ENCODE peak calls at places on chromosomes 11 and 22, in five cellular contexts. K, V, I, Y and U are unnamed samples. For H3K4me1, the result is how much of the 10 kb centered on the place peaks cover.

GRCh38 chr11:70556884-70557741 is 158.8 kb downstream of the CTTN start:
- DNase-seq in K (no peak), V (no peak), I (no peak), Y (peak), U (no peak)

GRCh38 chr22:34395370-34395769 is 475.1 kb upstream of the LARGE1 start:
- DNase-seq in V (no peak), I (no peak), Y (no peak), K (no peak), U (no peak)

GRCh38 chr22:36201630-36202312 is at the start of gene APOL4:
- DNase-seq in I (no peak), Y (peak), K (peak), V (peak), U (no peak)

GRCh38 chr11:108803781-108804180 is 138.9 kb downstream of the DDX10 start:
- DNase-seq in K (no peak), I (no peak), Y (no peak), V (no peak), U (no peak)

GRCh38 chr11:115420524-115420923 is 83.7 kb downstream of the CADM1 start:
- DNase-seq in K (no peak), I (no peak), V (no peak), Y (no peak), U (no peak)

GRCh38 chr22:45462034-45462655 is 40.5 kb upstream of the FBLN1 start:
- DNase-seq in V (no peak), Y (no peak), K (no peak), I (no peak), U (no peak)

GRCh38 chr22:38034278-38034882 is 22.8 kb upstream of the PICK1 start:
- DNase-seq in I (peak), K (peak), Y (no peak), V (no peak), U (no peak)

GRCh38 chr11:30960387-30960992 is 374.3 kb upstream of the MPPED2 start:
- DNase-seq in I (no peak), K (no peak), Y (no peak), V (no peak), U (no peak)

GRCh38 chr22:24200616-24201212 is 19.4 kb downstream of the SUSD2 start:
- DNase-seq in V (no peak), Y (no peak), I (no peak), K (no peak), U (no peak)

GRCh38 chr11:117175104-117175503 is 3.4 kb upstream of the SIDT2 start:
- DNase-seq in V (no peak), Y (no peak), K (no peak), I (no peak), U (no peak)

GRCh38 chr11:32331098-32331497 is 104.2 kb downstream of the WT1 start:
- DNase-seq in Y (no peak), I (no peak), V (no peak), K (no peak), U (no peak)

GRCh38 chr11:32332990-32333334 is 102.4 kb downstream of the WT1 start:
- DNase-seq in Y (no peak), I (no peak), K (no peak), V (no peak), U (no peak)

GRCh38 chr11:32331792-32332191 is 103.5 kb downstream of the WT1 start:
- DNase-seq in K (no peak), I (no peak), Y (no peak), V (no peak), U (no peak)

GRCh38 chr11:32333335-32333991 is 101.9 kb downstream of the WT1 start:
- DNase-seq in Y (peak), I (peak), K (peak), V (peak), U (no peak)

GRCh38 chr11:32334822-32335221 is 100.5 kb downstream of the WT1 start:
- DNase-seq in I (no peak), Y (no peak), K (no peak), V (no peak), U (no peak)
- TF ChIP-seq CTCF in I (no peak), Y (no peak), K (no peak), V (no peak), U (no peak)

DNA sequence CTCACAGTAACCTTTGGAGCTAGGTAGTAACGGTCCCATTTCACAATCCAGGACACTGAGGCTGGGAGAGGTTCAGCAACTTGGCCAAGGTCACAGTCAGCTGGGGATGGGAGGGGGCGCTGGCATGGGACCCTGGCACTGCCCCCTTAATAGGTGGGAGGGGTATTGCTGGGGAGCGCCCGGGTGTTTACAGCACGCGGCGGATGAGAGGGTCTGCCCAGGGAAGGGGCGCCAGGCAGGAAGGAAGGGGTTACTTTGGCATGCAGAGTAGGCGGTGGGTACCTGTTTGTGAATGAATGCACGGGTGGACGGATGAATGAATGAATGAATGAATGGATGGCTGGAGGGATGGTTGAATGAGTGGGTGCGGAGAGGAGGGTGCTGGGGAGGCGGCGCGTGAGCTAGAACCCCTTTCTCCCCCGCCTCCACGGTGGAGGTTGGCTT is 628 bp upstream of the FLRT1 start:
- DNase-seq in I (no peak), V (no peak), K (no peak), Y (no peak), U (no peak)
- TF ChIP-seq POLR2A in I (no peak), V (no peak), K (no peak), Y (no peak), U (no peak)

GRCh38 chr11:12139144-12139881 is 28.9 kb downstream of the MICAL2 start:
- DNase-seq in V (no peak), K (no peak), I (no peak), Y (no peak), U (no peak)

GRCh38 chr11:12140186-12140938 is 30.0 kb downstream of the MICAL2 start:
- DNase-seq in I (no peak), K (no peak), Y (no peak), V (no peak), U (no peak)

GRCh38 chr11:12137005-12137690 is 26.8 kb downstream of the MICAL2 start:
- DNase-seq in I (no peak), K (no peak), Y (peak), V (no peak), U (no peak)

GRCh38 chr11:12135185-12135584 is 24.8 kb downstream of the MICAL2 start:
- DNase-seq in Y (no peak), V (no peak), I (no peak), K (no peak), U (no peak)

GRCh38 chr11:12137938-12138731 is 27.7 kb downstream of the MICAL2 start:
- DNase-seq in K (no peak), Y (peak), I (no peak), V (no peak), U (no peak)
- H3K4me1 ChIP-seq in K (under half), Y (under half), I (under half), V (half or more), U (half or more)

DNA sequence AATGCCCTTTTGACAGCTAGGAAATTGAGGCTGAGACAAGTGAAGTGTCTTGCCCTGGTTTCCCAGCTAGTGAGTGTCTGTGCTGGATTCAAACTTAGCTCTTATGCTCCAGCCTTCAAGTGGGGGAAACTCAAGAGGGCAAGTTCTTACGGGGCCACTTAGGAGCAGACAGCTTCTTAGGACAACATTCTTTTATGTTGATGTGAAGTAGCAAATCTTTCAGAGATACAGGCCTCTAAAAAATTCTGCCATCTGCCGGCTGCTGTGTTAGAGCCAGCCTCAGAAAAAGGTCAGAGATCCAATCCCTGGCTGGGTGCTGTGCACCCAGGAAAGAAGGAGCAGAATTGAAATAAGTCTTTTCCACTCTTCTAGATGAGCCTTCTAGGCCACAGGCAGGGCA is 26.6 kb downstream of the TIMP3 start:
- DNase-seq in Y (no peak), I (no peak), V (no peak), K (no peak), U (no peak)
- TF ChIP-seq CTCF in Y (no peak), I (no peak), V (no peak), K (no peak), U (no peak)

GRCh38 chr11:3043315-3043871 is 13.8 kb downstream of the CARS1 start:
- DNase-seq in K (peak), I (peak), V (peak), Y (no peak), U (no peak)
- TF ChIP-seq POLR2A in K (no peak), I (peak), V (no peak), Y (no peak), U (no peak)

DNA sequence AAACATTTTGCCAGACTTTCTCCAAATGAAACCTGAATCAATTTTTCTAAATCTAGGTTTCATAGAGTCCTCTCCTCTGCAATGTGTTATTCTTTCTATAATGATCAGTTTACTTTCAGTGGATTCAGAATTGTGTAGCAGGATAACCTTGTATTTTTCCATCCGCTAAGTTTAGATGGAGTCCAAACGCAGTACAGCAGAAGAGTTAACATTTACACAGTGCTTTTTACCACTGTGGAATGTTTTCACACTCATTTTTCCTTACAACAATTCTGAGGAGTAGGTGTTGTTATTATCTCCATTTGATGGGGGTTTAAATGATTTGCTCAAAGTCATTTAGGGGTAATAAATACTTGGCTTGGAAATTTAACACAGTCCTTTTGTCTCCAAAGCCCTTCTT is 9.6 kb downstream of the RAG1 start:
- DNase-seq in K (no peak), Y (no peak), I (no peak), V (no peak), U (no peak)
- H3K4me1 ChIP-seq in K (under half), Y (under half), I (under half), V (under half), U (under half)

GRCh38 chr11:74507582-74507981 is 14.1 kb upstream of the LIPT2 start:
- DNase-seq in I (no peak), Y (no peak), V (no peak), K (no peak), U (no peak)

GRCh38 chr11:74505911-74506310 is 12.4 kb upstream of the LIPT2 start:
- DNase-seq in Y (no peak), V (no peak), I (no peak), K (no peak), U (no peak)

GRCh38 chr11:74506823-74507222 is 13.3 kb upstream of the LIPT2 start:
- DNase-seq in Y (no peak), V (no peak), K (no peak), I (no peak), U (no peak)

GRCh38 chr11:74504100-74504691 is 10.7 kb upstream of the LIPT2 start:
- DNase-seq in K (no peak), I (no peak), V (no peak), Y (no peak), U (no peak)
- TF ChIP-seq CTCF in K (no peak), I (no peak), V (no peak), Y (no peak), U (no peak)